ENCODE peak calls at places on chromosomes 3 and 15, in four cellular contexts. U is neural progenitor cell, R is ovary, E is cardiac muscle cell. V is an unnamed sample. For H3K36me3, the result is how much of the 10 kb centered on the place peaks cover.

GRCh38 chr15:40932146-40932545 is 3.0 kb downstream of the DLL4 start:
- DNase-seq in E (no peak), R (no peak), U (no peak), V (no peak)

GRCh38 chr3:162302983-162303624 is 806.5 kb downstream of the OTOL1 start:
- DNase-seq in E (peak), R (no peak), U (no peak), V (no peak)

GRCh38 chr15:64166104-64166890 is 3.5 kb upstream of the PPIB start:
- DNase-seq in U (no peak), E (no peak), R (no peak), V (no peak)

GRCh38 chr3:10580426-10580825 is 75.0 kb upstream of the ATP2B2 start:
- DNase-seq in R (no peak), E (no peak), U (no peak), V (no peak)

GRCh38 chr3:147421184-147421912 is 12.2 kb downstream of the ZIC1 start:
- DNase-seq in U (peak), R (no peak), E (no peak), V (no peak)

GRCh38 chr3:81995334-81995733 is 233.9 kb upstream of the GBE1 start:
- DNase-seq in E (no peak), R (no peak), U (no peak), V (no peak)

GRCh38 chr15:29693225-29693624 is 129.0 kb downstream of the TJP1 start:
- DNase-seq in R (no peak), U (no peak), E (no peak), V (no peak)

GRCh38 chr3:194672876-194673275 is 885 bp upstream of the LSG1 start:
- DNase-seq in R (no peak), U (peak), E (no peak), V (no peak)

GRCh38 chr15:96047255-96047931 is 283.1 kb upstream of the NR2F2 start:
- DNase-seq in U (no peak), E (peak), R (no peak), V (peak)

GRCh38 chr3:40452562-40452875 is 4.6 kb upstream of the RPL14 start:
- DNase-seq in R (no peak), E (no peak), U (no peak), V (no peak)

GRCh38 chr3:111666041-111666735 is 71.0 kb upstream of the ZBED2 start:
- DNase-seq in U (no peak), E (no peak), R (no peak), V (no peak)

GRCh38 chr15:36356978-36357582 is 222.3 kb upstream of the CDIN1 start:
- DNase-seq in R (no peak), E (peak), U (no peak), V (peak)

GRCh38 chr3:107855710-107856109 is 235.1 kb downstream of the CD47 start:
- DNase-seq in R (no peak), E (peak), U (peak), V (peak)

GRCh38 chr3:144229973-144230372 is 258.4 kb downstream of the DIPK2A start:
- DNase-seq in R (no peak), U (no peak), E (no peak), V (no peak)

GRCh38 chr15:30033211-30033610 is 49.5 kb upstream of the GOLGA8J start:
- DNase-seq in U (no peak), R (no peak), E (no peak), V (no peak)

GRCh38 chr3:136559896-136560295 is 192.3 kb downstream of the STAG1 start:
- DNase-seq in E (no peak), U (no peak), R (no peak), V (peak)

GRCh38 chr3:138328341-138328740 is 1.3 kb downstream of the NME9 start:
- DNase-seq in R (no peak), E (peak), U (peak), V (peak)

GRCh38 chr15:70056091-70056680 is 41.5 kb downstream of the TLE3 start:
- DNase-seq in U (no peak), E (no peak), R (peak), V (no peak)

GRCh38 chr3:189270248-189270832 is 98.6 kb downstream of the TPRG1 start:
- DNase-seq in U (peak), E (peak), R (no peak), V (peak)

GRCh38 chr15:61994216-61994615 is 66.0 kb downstream of the VPS13C start:
- DNase-seq in E (peak), U (no peak), R (no peak), V (peak)

GRCh38 chr15:84631706-84632272 is 22.3 kb downstream of the WDR73 start:
- DNase-seq in U (no peak), R (no peak), E (peak), V (peak)

GRCh38 chr15:68637755-68638405 is 59.1 kb downstream of the CORO2B start:
- DNase-seq in R (peak), U (no peak), E (peak), V (peak)

GRCh38 chr3:165463546-165463945 is 267.4 kb upstream of the SLITRK3 start:
- DNase-seq in E (peak), U (no peak), R (no peak), V (no peak)

GRCh38 chr3:83065861-83066260 is 1304.4 kb upstream of the GBE1 start:
- DNase-seq in E (no peak), U (no peak), R (no peak), V (no peak)

GRCh38 chr15:67836477-67836876 is 3.4 kb downstream of the RNU6-1 start:
- DNase-seq in U (peak), E (peak), R (peak), V (peak)

GRCh38 chr3:141114816-141115458 is 63.8 kb downstream of the SPSB4 start:
- DNase-seq in E (no peak), U (peak), R (peak), V (no peak)

GRCh38 chr3:152375546-152375945 is 106.8 kb downstream of the MBNL1 start:
- DNase-seq in E (peak), U (no peak), R (no peak), V (no peak)

GRCh38 chr3:142053244-142053643 is 96.1 kb downstream of the TFDP2 start:
- DNase-seq in R (no peak), U (no peak), E (no peak), V (no peak)

GRCh38 chr3:171374260-171374659 is 85.9 kb downstream of the TNIK start:
- DNase-seq in U (no peak), E (peak), R (no peak), V (no peak)

GRCh38 chr15:48242531-48242930 is 36.4 kb downstream of the SLC12A1 start:
- DNase-seq in R (no peak), U (no peak), E (no peak), V (no peak)

GRCh38 chr3:29720660-29721059 is 439.8 kb downstream of the RBMS3 start:
- DNase-seq in U (no peak), R (no peak), E (no peak), V (no peak)

GRCh38 chr3:47961815-47962606 is 54.2 kb downstream of the MAP4 start:
- DNase-seq in E (no peak), R (no peak), U (no peak), V (peak)

GRCh38 chr3:49779378-49780079 is 6.8 kb downstream of the IP6K1 start:
- DNase-seq in E (no peak), U (no peak), R (no peak), V (no peak)
- H3K36me3 ChIP-seq in E (under half), U (under half), R (under half), V (under half)

GRCh38 chr3:5201536-5201935 is 14.0 kb downstream of the EDEM1 start:
- DNase-seq in U (no peak), E (no peak), R (no peak), V (no peak)
- H3K36me3 ChIP-seq in U (under half), E (under half), R (under half), V (under half)

GRCh38 chr15:90459368-90459767 is 70.4 kb upstream of the CRTC3 start:
- DNase-seq in R (no peak), E (peak), U (no peak), V (no peak)
- H3K36me3 ChIP-seq in R (under half), E (under half), U (under half), V (half or more)

GRCh38 chr3:97952872-97953271 is 19.4 kb downstream of the RIOX2 start:
- DNase-seq in E (no peak), R (no peak), U (no peak), V (no peak)
- H3K36me3 ChIP-seq in E (under half), R (under half), U (under half), V (half or more)